ENCODE peak calls at places on chromosomes 3 and 15, in nine cellular contexts. One of them, this sample, is unnamed.

GRCh38 chr15:62835351-62835750 is 207.2 kb upstream of the TPM1 start:
- DNase-seq in neural progenitor cell: no peak
- DNase-seq in cardiac fibroblast: peak
- DNase-seq in CD4-positive, alpha-beta T cell: no peak
- DNase-seq in mesothelial cell of epicardium: no peak
- DNase-seq in retinal pigment epithelial cell: no peak
- DNase-seq in AG04450: no peak
- DNase-seq in brain microvascular endothelial cell: no peak
- DNase-seq in lower leg skin: no peak
- DNase-seq in this sample: no peak

GRCh38 chr15:80694624-80695098 is 449 bp upstream of the ABHD17C start:
- DNase-seq in neural progenitor cell: peak
- DNase-seq in cardiac fibroblast: peak
- DNase-seq in CD4-positive, alpha-beta T cell: no peak
- DNase-seq in mesothelial cell of epicardium: peak
- DNase-seq in retinal pigment epithelial cell: no peak
- DNase-seq in AG04450: no peak
- DNase-seq in brain microvascular endothelial cell: peak
- DNase-seq in lower leg skin: no peak
- DNase-seq in this sample: no peak

GRCh38 chr15:91021516-91022074 is 799 bp downstream of the VPS33B start:
- DNase-seq in neural progenitor cell: no peak
- DNase-seq in cardiac fibroblast: peak
- DNase-seq in CD4-positive, alpha-beta T cell: no peak
- DNase-seq in mesothelial cell of epicardium: no peak
- DNase-seq in retinal pigment epithelial cell: no peak
- DNase-seq in AG04450: no peak
- DNase-seq in brain microvascular endothelial cell: peak
- DNase-seq in lower leg skin: no peak
- DNase-seq in this sample: no peak

GRCh38 chr3:42503251-42503924 is 945 bp downstream of the VIPR1 start:
- DNase-seq in neural progenitor cell: no peak
- DNase-seq in cardiac fibroblast: no peak
- DNase-seq in CD4-positive, alpha-beta T cell: no peak
- DNase-seq in mesothelial cell of epicardium: no peak
- DNase-seq in retinal pigment epithelial cell: no peak
- DNase-seq in AG04450: no peak
- DNase-seq in brain microvascular endothelial cell: no peak
- DNase-seq in lower leg skin: peak
- DNase-seq in this sample: no peak

GRCh38 chr3:12338595-12339546 is 50.0 kb downstream of the PPARG start:
- DNase-seq in neural progenitor cell: no peak
- DNase-seq in cardiac fibroblast: no peak
- DNase-seq in CD4-positive, alpha-beta T cell: no peak
- DNase-seq in mesothelial cell of epicardium: no peak
- DNase-seq in retinal pigment epithelial cell: no peak
- DNase-seq in AG04450: no peak
- DNase-seq in brain microvascular endothelial cell: no peak
- DNase-seq in lower leg skin: no peak
- DNase-seq in this sample: no peak

GRCh38 chr3:139202226-139202958 is 141.4 kb upstream of the MRPS22 start:
- DNase-seq in neural progenitor cell: peak
- DNase-seq in cardiac fibroblast: no peak
- DNase-seq in CD4-positive, alpha-beta T cell: no peak
- DNase-seq in mesothelial cell of epicardium: no peak
- DNase-seq in retinal pigment epithelial cell: no peak
- DNase-seq in AG04450: no peak
- DNase-seq in brain microvascular endothelial cell: no peak
- DNase-seq in lower leg skin: no peak
- DNase-seq in this sample: no peak

GRCh38 chr15:42955518-42955917 is 34.9 kb upstream of the TTBK2 start:
- DNase-seq in neural progenitor cell: no peak
- DNase-seq in cardiac fibroblast: no peak
- DNase-seq in CD4-positive, alpha-beta T cell: no peak
- DNase-seq in mesothelial cell of epicardium: no peak
- DNase-seq in retinal pigment epithelial cell: no peak
- DNase-seq in AG04450: peak
- DNase-seq in brain microvascular endothelial cell: peak
- DNase-seq in lower leg skin: no peak
- DNase-seq in this sample: no peak

GRCh38 chr15:70795311-70795665 is 31.9 kb upstream of the UACA start:
- DNase-seq in neural progenitor cell: no peak
- DNase-seq in cardiac fibroblast: peak
- DNase-seq in CD4-positive, alpha-beta T cell: no peak
- DNase-seq in mesothelial cell of epicardium: no peak
- DNase-seq in retinal pigment epithelial cell: peak
- DNase-seq in AG04450: peak
- DNase-seq in brain microvascular endothelial cell: peak
- DNase-seq in lower leg skin: no peak
- DNase-seq in this sample: peak

GRCh38 chr15:60691508-60692047 is 212.6 kb upstream of the ICE2 start:
- DNase-seq in neural progenitor cell: no peak
- DNase-seq in cardiac fibroblast: no peak
- DNase-seq in CD4-positive, alpha-beta T cell: no peak
- DNase-seq in mesothelial cell of epicardium: no peak
- DNase-seq in retinal pigment epithelial cell: no peak
- DNase-seq in AG04450: no peak
- DNase-seq in brain microvascular endothelial cell: no peak
- DNase-seq in lower leg skin: no peak
- DNase-seq in this sample: no peak

DNA sequence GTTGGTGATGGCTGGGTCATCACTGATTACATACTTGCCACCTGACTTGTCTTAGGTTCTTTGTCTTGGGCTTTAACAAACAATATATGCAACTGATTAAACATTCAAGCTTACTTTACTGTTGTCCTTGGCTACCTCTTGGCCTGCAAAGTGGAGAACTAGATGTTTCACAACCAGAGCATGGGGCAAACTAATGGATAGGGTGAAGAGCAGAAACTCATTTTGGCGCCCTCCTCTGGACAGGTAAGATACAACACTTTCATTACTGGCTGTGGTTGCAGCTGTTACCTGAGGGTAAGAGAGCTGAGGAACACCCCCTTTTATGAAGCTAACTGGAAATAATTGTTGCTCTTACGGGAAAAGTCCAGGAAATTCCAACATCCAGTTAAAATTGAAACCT is 262.1 kb downstream of the NAALADL2 start:
- DNase-seq in neural progenitor cell: peak
- DNase-seq in cardiac fibroblast: no peak
- DNase-seq in CD4-positive, alpha-beta T cell: no peak
- DNase-seq in mesothelial cell of epicardium: no peak
- DNase-seq in retinal pigment epithelial cell: no peak
- DNase-seq in AG04450: no peak
- DNase-seq in brain microvascular endothelial cell: no peak
- DNase-seq in lower leg skin: no peak
- DNase-seq in this sample: no peak
- TF ChIP-seq CTCF in neural progenitor cell: peak
- TF ChIP-seq CTCF in cardiac fibroblast: peak
- TF ChIP-seq CTCF in CD4-positive, alpha-beta T cell: no peak
- TF ChIP-seq CTCF in mesothelial cell of epicardium: no peak
- TF ChIP-seq CTCF in retinal pigment epithelial cell: peak
- TF ChIP-seq CTCF in AG04450: peak
- TF ChIP-seq CTCF in brain microvascular endothelial cell: peak
- TF ChIP-seq CTCF in lower leg skin: no peak
- TF ChIP-seq CTCF in this sample: peak

GRCh38 chr15:65416845-65417416 is 5.8 kb downstream of the IGDCC4 start:
- DNase-seq in neural progenitor cell: peak
- DNase-seq in cardiac fibroblast: peak
- DNase-seq in CD4-positive, alpha-beta T cell: no peak
- DNase-seq in mesothelial cell of epicardium: no peak
- DNase-seq in retinal pigment epithelial cell: peak
- DNase-seq in AG04450: no peak
- DNase-seq in brain microvascular endothelial cell: no peak
- DNase-seq in lower leg skin: no peak
- DNase-seq in this sample: no peak

GRCh38 chr15:65413760-65414144 is 9.0 kb downstream of the IGDCC4 start:
- DNase-seq in neural progenitor cell: no peak
- DNase-seq in cardiac fibroblast: no peak
- DNase-seq in CD4-positive, alpha-beta T cell: no peak
- DNase-seq in mesothelial cell of epicardium: no peak
- DNase-seq in retinal pigment epithelial cell: no peak
- DNase-seq in AG04450: no peak
- DNase-seq in brain microvascular endothelial cell: no peak
- DNase-seq in lower leg skin: no peak
- DNase-seq in this sample: no peak

GRCh38 chr15:65412556-65412955 is 10.2 kb downstream of the IGDCC4 start:
- DNase-seq in neural progenitor cell: no peak
- DNase-seq in cardiac fibroblast: no peak
- DNase-seq in CD4-positive, alpha-beta T cell: no peak
- DNase-seq in mesothelial cell of epicardium: no peak
- DNase-seq in retinal pigment epithelial cell: no peak
- DNase-seq in AG04450: no peak
- DNase-seq in brain microvascular endothelial cell: no peak
- DNase-seq in lower leg skin: no peak
- DNase-seq in this sample: no peak

GRCh38 chr15:65413051-65413759 is 9.5 kb downstream of the IGDCC4 start:
- DNase-seq in neural progenitor cell: no peak
- DNase-seq in cardiac fibroblast: no peak
- DNase-seq in CD4-positive, alpha-beta T cell: no peak
- DNase-seq in mesothelial cell of epicardium: no peak
- DNase-seq in retinal pigment epithelial cell: no peak
- DNase-seq in AG04450: no peak
- DNase-seq in brain microvascular endothelial cell: no peak
- DNase-seq in lower leg skin: no peak
- DNase-seq in this sample: no peak

DNA sequence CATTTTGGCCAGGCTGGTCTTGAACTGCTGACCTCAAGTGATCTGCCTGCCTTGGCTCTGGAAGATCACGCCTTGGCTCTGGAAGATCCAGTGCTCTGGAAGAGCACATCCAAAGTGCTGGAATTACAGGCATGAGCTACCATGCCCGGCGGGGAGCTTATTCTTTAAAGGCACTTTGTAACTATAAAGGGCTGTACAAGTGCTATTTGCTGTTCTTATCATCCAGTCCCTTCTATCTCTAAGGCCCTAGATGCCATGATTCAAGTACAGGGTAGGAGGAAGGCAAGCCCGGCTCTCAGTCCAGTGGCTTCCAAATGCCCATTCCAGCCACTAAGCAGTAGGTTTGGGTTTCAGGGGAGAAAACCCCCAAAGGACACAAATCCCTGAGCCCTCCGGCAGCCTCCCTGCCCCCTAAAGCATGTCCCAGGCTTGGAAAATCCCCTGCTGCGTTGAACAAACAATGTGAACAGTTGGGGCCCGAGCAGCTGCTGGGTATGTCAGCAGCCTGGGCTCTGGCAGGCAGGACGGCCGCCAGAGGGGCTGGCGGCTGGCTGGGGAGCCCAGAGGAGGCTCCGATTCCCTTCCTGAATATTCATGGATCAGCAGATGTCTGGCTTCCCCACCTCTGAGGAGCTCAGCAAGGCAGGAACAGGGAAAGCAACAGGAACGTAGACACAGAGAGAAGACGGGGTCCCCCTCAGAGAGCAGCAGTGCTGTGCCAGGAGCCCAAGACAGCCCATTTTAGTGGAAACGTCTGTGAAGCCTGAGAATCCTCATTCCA is 7.7 kb downstream of the IGDCC4 start:
- DNase-seq in neural progenitor cell: peak
- DNase-seq in cardiac fibroblast: peak
- DNase-seq in CD4-positive, alpha-beta T cell: no peak
- DNase-seq in mesothelial cell of epicardium: peak
- DNase-seq in retinal pigment epithelial cell: no peak
- DNase-seq in AG04450: no peak
- DNase-seq in brain microvascular endothelial cell: peak
- DNase-seq in lower leg skin: no peak
- DNase-seq in this sample: no peak
- TF ChIP-seq CTCF in neural progenitor cell: peak
- TF ChIP-seq CTCF in cardiac fibroblast: no peak
- TF ChIP-seq CTCF in CD4-positive, alpha-beta T cell: no peak
- TF ChIP-seq CTCF in mesothelial cell of epicardium: no peak
- TF ChIP-seq CTCF in retinal pigment epithelial cell: no peak
- TF ChIP-seq CTCF in AG04450: peak
- TF ChIP-seq CTCF in brain microvascular endothelial cell: peak
- TF ChIP-seq CTCF in lower leg skin: no peak
- TF ChIP-seq CTCF in this sample: peak

GRCh38 chr3:16719426-16719825 is 114.2 kb upstream of the DAZL start:
- DNase-seq in neural progenitor cell: no peak
- DNase-seq in cardiac fibroblast: no peak
- DNase-seq in CD4-positive, alpha-beta T cell: no peak
- DNase-seq in mesothelial cell of epicardium: no peak
- DNase-seq in retinal pigment epithelial cell: no peak
- DNase-seq in AG04450: no peak
- DNase-seq in brain microvascular endothelial cell: no peak
- DNase-seq in lower leg skin: no peak
- DNase-seq in this sample: no peak

GRCh38 chr3:16721494-16721893 is 116.3 kb upstream of the DAZL start:
- DNase-seq in neural progenitor cell: no peak
- DNase-seq in cardiac fibroblast: no peak
- DNase-seq in CD4-positive, alpha-beta T cell: no peak
- DNase-seq in mesothelial cell of epicardium: no peak
- DNase-seq in retinal pigment epithelial cell: no peak
- DNase-seq in AG04450: no peak
- DNase-seq in brain microvascular endothelial cell: no peak
- DNase-seq in lower leg skin: no peak
- DNase-seq in this sample: no peak

GRCh38 chr3:16724487-16724886 is 119.3 kb upstream of the DAZL start:
- DNase-seq in neural progenitor cell: no peak
- DNase-seq in cardiac fibroblast: peak
- DNase-seq in CD4-positive, alpha-beta T cell: no peak
- DNase-seq in mesothelial cell of epicardium: no peak
- DNase-seq in retinal pigment epithelial cell: no peak
- DNase-seq in AG04450: no peak
- DNase-seq in brain microvascular endothelial cell: peak
- DNase-seq in lower leg skin: no peak
- DNase-seq in this sample: no peak

GRCh38 chr3:16720367-16720766 is 115.1 kb upstream of the DAZL start:
- DNase-seq in neural progenitor cell: no peak
- DNase-seq in cardiac fibroblast: peak
- DNase-seq in CD4-positive, alpha-beta T cell: no peak
- DNase-seq in mesothelial cell of epicardium: no peak
- DNase-seq in retinal pigment epithelial cell: no peak
- DNase-seq in AG04450: no peak
- DNase-seq in brain microvascular endothelial cell: no peak
- DNase-seq in lower leg skin: no peak
- DNase-seq in this sample: no peak

DNA sequence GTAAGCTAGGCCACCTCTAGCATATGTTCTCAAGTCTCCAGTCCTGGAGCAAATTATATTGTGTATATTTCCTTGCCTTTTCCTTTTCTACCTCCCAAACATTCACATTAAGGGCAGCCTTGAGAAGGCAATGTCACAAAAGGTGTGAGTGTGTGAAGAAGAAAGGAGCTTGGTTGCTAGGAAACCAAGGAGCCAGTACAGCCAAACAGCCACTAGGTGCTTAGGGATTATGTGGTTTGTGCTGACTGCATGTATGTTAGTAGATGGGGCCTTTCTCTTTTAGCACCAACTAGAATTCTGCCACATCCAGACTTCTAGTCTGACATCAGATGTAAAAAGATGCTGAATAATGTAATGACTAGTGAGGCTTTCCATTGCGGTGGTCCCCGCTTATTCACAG is 118.8 kb upstream of the DAZL start:
- DNase-seq in neural progenitor cell: peak
- DNase-seq in cardiac fibroblast: peak
- DNase-seq in CD4-positive, alpha-beta T cell: no peak
- DNase-seq in mesothelial cell of epicardium: no peak
- DNase-seq in retinal pigment epithelial cell: peak
- DNase-seq in AG04450: no peak
- DNase-seq in brain microvascular endothelial cell: peak
- DNase-seq in lower leg skin: no peak
- DNase-seq in this sample: no peak
- TF ChIP-seq CTCF in neural progenitor cell: peak
- TF ChIP-seq CTCF in cardiac fibroblast: peak
- TF ChIP-seq CTCF in CD4-positive, alpha-beta T cell: no peak
- TF ChIP-seq CTCF in mesothelial cell of epicardium: no peak
- TF ChIP-seq CTCF in retinal pigment epithelial cell: peak
- TF ChIP-seq CTCF in AG04450: peak
- TF ChIP-seq CTCF in brain microvascular endothelial cell: peak
- TF ChIP-seq CTCF in lower leg skin: no peak
- TF ChIP-seq CTCF in this sample: no peak

GRCh38 chr15:98804057-98804380 is 155.7 kb downstream of the IGF1R start:
- DNase-seq in neural progenitor cell: no peak
- DNase-seq in cardiac fibroblast: peak
- DNase-seq in CD4-positive, alpha-beta T cell: no peak
- DNase-seq in mesothelial cell of epicardium: no peak
- DNase-seq in retinal pigment epithelial cell: no peak
- DNase-seq in AG04450: no peak
- DNase-seq in brain microvascular endothelial cell: no peak
- DNase-seq in lower leg skin: no peak
- DNase-seq in this sample: no peak
- TF ChIP-seq CTCF in neural progenitor cell: no peak
- TF ChIP-seq CTCF in cardiac fibroblast: peak
- TF ChIP-seq CTCF in CD4-positive, alpha-beta T cell: no peak
- TF ChIP-seq CTCF in mesothelial cell of epicardium: no peak
- TF ChIP-seq CTCF in retinal pigment epithelial cell: peak
- TF ChIP-seq CTCF in AG04450: peak
- TF ChIP-seq CTCF in brain microvascular endothelial cell: peak
- TF ChIP-seq CTCF in lower leg skin: no peak
- TF ChIP-seq CTCF in this sample: no peak

This sample was measured in AG09319.